ENCODE peak calls at places on chromosomes 1 and 21, in five cellular contexts. One of them, this sample, is unnamed.

GRCh38 chr1:17010601-17011438 is 908 bp downstream of the ATP13A2 start:
- DNase-seq in prostate gland: no peak
- DNase-seq in body of pancreas: peak; percentile 66
- DNase-seq in esophagus muscularis mucosa: no peak
- DNase-seq in H1: no peak
- DNase-seq in this sample: no peak

GRCh38 chr1:187509091-187509490 is 680.3 kb downstream of the PLA2G4A start:
- DNase-seq in esophagus muscularis mucosa: no peak
- DNase-seq in H1: no peak
- DNase-seq in body of pancreas: no peak
- DNase-seq in prostate gland: no peak
- DNase-seq in this sample: no peak

GRCh38 chr1:236953161-236953560 is 51.1 kb downstream of the MT1HL1 start:
- DNase-seq in body of pancreas: no peak
- DNase-seq in H1: no peak
- DNase-seq in esophagus muscularis mucosa: no peak
- DNase-seq in prostate gland: no peak
- DNase-seq in this sample: no peak

GRCh38 chr1:7783178-7783711 is 846 bp upstream of the PER3 start:
- DNase-seq in body of pancreas: peak; percentile 72
- DNase-seq in prostate gland: no peak
- DNase-seq in H1: peak; percentile 82
- DNase-seq in esophagus muscularis mucosa: no peak
- DNase-seq in this sample: peak; percentile 50

GRCh38 chr1:156423422-156424352 is 54.7 kb downstream of the RHBG start:
- DNase-seq in H1: no peak
- DNase-seq in esophagus muscularis mucosa: no peak
- DNase-seq in prostate gland: no peak
- DNase-seq in body of pancreas: no peak
- DNase-seq in this sample: no peak

GRCh38 chr1:28282426-28283407 is 23.4 kb downstream of the SESN2 start:
- DNase-seq in H1: no peak
- DNase-seq in esophagus muscularis mucosa: no peak
- DNase-seq in body of pancreas: peak; percentile 43
- DNase-seq in prostate gland: no peak
- DNase-seq in this sample: no peak

GRCh38 chr21:34715518-34715917 is 46.7 kb downstream of the CLIC6 start:
- DNase-seq in body of pancreas: no peak
- DNase-seq in esophagus muscularis mucosa: no peak
- DNase-seq in prostate gland: no peak
- DNase-seq in H1: no peak
- DNase-seq in this sample: no peak

GRCh38 chr1:203860396-203860951 is 925 bp upstream of the SNRPE start:
- DNase-seq in H1: peak; percentile 54
- DNase-seq in prostate gland: peak; percentile 85
- DNase-seq in body of pancreas: peak; percentile 72
- DNase-seq in esophagus muscularis mucosa: no peak
- DNase-seq in this sample: no peak

GRCh38 chr21:33380483-33380998 is 22.7 kb upstream of the IFNGR2 start:
- DNase-seq in body of pancreas: peak; percentile 91
- DNase-seq in prostate gland: peak; percentile 87
- DNase-seq in esophagus muscularis mucosa: peak; percentile 96
- DNase-seq in H1: no peak
- DNase-seq in this sample: peak; percentile 93

GRCh38 chr1:110734146-110734680 is 59.5 kb upstream of the KCNA3 start:
- DNase-seq in esophagus muscularis mucosa: no peak
- DNase-seq in H1: no peak
- DNase-seq in body of pancreas: no peak
- DNase-seq in prostate gland: no peak
- DNase-seq in this sample: no peak

GRCh38 chr1:94599090-94599813 is 57.7 kb upstream of the F3 start:
- DNase-seq in esophagus muscularis mucosa: peak; percentile 86
- DNase-seq in prostate gland: peak; percentile 29
- DNase-seq in body of pancreas: peak; percentile 49
- DNase-seq in H1: peak; percentile 54
- DNase-seq in this sample: no peak

GRCh38 chr1:240100351-240100750 is 8.7 kb downstream of the FMN2 start:
- DNase-seq in H1: no peak
- DNase-seq in body of pancreas: no peak
- DNase-seq in esophagus muscularis mucosa: no peak
- DNase-seq in prostate gland: no peak
- DNase-seq in this sample: no peak

GRCh38 chr1:19210772-19211549 is 895 bp upstream of the UBR4 start:
- DNase-seq in body of pancreas: no peak
- DNase-seq in esophagus muscularis mucosa: no peak
- DNase-seq in H1: no peak
- DNase-seq in prostate gland: no peak
- DNase-seq in this sample: no peak

GRCh38 chr1:2611034-2611501 is 21.7 kb downstream of the MMEL1 start:
- DNase-seq in body of pancreas: no peak
- DNase-seq in esophagus muscularis mucosa: no peak
- DNase-seq in prostate gland: no peak
- DNase-seq in H1: peak; percentile 64
- DNase-seq in this sample: peak; percentile 84

GRCh38 chr1:12475947-12476346 is 142.1 kb downstream of the DHRS3 start:
- DNase-seq in body of pancreas: peak; percentile 50
- DNase-seq in prostate gland: peak; percentile 80
- DNase-seq in H1: no peak
- DNase-seq in esophagus muscularis mucosa: no peak
- DNase-seq in this sample: no peak

GRCh38 chr1:61746768-61747167 is 4.5 kb downstream of the PATJ start:
- DNase-seq in prostate gland: no peak
- DNase-seq in esophagus muscularis mucosa: no peak
- DNase-seq in body of pancreas: no peak
- DNase-seq in H1: no peak
- DNase-seq in this sample: no peak

GRCh38 chr1:61743432-61743705 is 1.1 kb downstream of the PATJ start:
- DNase-seq in esophagus muscularis mucosa: no peak
- DNase-seq in H1: no peak
- DNase-seq in prostate gland: no peak
- DNase-seq in body of pancreas: no peak
- DNase-seq in this sample: no peak

GRCh38 chr1:61743716-61744620 is 1.7 kb downstream of the PATJ start:
- DNase-seq in body of pancreas: no peak
- DNase-seq in prostate gland: no peak
- DNase-seq in H1: no peak
- DNase-seq in esophagus muscularis mucosa: no peak
- DNase-seq in this sample: peak; percentile 55

GRCh38 chr1:61741682-61742619 is at the start of gene PATJ:
- DNase-seq in body of pancreas: peak; percentile 87
- DNase-seq in prostate gland: peak; percentile 91
- DNase-seq in esophagus muscularis mucosa: no peak
- DNase-seq in H1: peak; percentile 89
- DNase-seq in this sample: peak; percentile 92

DNA sequence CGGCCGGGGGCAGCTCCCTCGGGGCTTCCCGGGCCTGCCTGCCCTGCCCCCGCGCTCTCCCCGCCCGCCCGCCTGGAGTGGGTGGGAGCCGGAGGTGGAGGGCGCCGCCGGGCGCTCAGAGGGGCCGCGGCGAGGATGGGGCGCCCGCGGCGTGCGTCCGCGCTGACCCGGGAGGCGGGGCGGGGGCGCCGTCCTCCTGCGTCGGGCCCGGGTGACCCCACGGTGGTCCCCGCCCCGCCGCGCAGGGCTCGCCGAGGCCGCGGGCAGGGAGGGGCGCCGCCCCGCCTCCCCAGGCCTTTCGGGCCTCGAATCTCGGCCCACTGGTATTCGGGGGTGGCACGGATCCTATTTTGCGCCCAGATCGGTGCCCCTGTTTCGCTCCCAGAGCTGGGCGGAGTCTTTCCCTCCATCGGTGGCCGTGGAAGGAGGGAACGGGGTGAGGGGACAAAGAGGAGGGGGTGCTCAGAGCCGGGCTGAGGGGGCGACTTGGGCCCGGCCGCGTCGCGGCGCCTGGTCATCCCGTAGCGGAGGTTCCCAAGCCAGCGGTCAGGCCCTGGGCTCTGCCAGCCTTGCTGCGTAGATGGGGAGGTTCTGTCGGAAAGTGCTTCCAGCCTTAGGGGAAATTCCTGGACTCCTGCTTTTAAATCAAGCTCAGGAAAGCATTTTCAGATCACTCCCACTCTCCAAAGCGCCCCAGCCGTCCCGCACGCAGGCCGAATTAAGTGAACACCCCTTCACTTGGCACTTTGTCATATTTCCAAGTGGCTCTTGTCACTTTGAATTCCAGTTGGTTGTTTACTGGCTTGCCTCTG is 546 bp downstream of the PATJ start:
- DNase-seq in prostate gland: peak; percentile 23
- DNase-seq in esophagus muscularis mucosa: no peak
- DNase-seq in H1: peak; percentile 74
- DNase-seq in body of pancreas: peak; percentile 36
- DNase-seq in this sample: no peak
- TF ChIP-seq POLR2A in prostate gland: peak; percentile 11
- TF ChIP-seq POLR2A in esophagus muscularis mucosa: no peak
- TF ChIP-seq POLR2A in H1: no peak
- TF ChIP-seq POLR2A in body of pancreas: peak; percentile 5
- TF ChIP-seq POLR2A in this sample: no peak

GRCh38 chr1:21331752-21332480 is 41.7 kb upstream of the ECE1 start:
- DNase-seq in prostate gland: peak; percentile 63
- DNase-seq in H1: no peak
- DNase-seq in esophagus muscularis mucosa: no peak
- DNase-seq in body of pancreas: no peak
- DNase-seq in this sample: no peak

GRCh38 chr1:21335088-21335678 is 44.9 kb upstream of the ECE1 start:
- DNase-seq in H1: no peak
- DNase-seq in prostate gland: no peak
- DNase-seq in esophagus muscularis mucosa: no peak
- DNase-seq in body of pancreas: no peak
- DNase-seq in this sample: no peak

GRCh38 chr1:21334214-21335087 is 44.2 kb upstream of the ECE1 start:
- DNase-seq in esophagus muscularis mucosa: no peak
- DNase-seq in H1: peak; percentile 89
- DNase-seq in prostate gland: no peak
- DNase-seq in body of pancreas: peak; percentile 88
- DNase-seq in this sample: peak; percentile 94

GRCh38 chr1:21332691-21333449 is 42.6 kb upstream of the ECE1 start:
- DNase-seq in H1: no peak
- DNase-seq in body of pancreas: no peak
- DNase-seq in prostate gland: no peak
- DNase-seq in esophagus muscularis mucosa: no peak
- DNase-seq in this sample: no peak

DNA sequence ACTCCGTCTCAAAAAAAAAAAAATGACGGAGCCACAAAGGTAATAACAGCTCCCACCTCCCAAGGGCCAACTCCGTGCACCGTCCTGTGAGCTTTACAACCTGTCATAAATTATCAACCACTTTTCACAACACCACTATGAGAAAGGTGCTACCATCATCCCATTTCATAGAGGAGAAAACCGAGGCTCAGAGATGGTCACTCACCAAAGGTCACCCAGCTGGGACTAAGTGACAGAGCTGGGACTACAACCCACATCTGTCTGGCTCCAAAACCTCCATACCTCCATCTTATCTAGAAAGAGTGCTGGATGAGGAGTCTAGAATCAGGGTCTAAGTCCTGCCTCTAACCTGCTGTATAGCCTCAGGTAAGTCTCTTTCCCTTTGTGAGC is 43.6 kb upstream of the ECE1 start:
- DNase-seq in H1: no peak
- DNase-seq in prostate gland: no peak
- DNase-seq in esophagus muscularis mucosa: no peak
- DNase-seq in body of pancreas: no peak
- DNase-seq in this sample: no peak
- H3K4me3 ChIP-seq in H1: no peak overlapping the region
- H3K4me3 ChIP-seq in prostate gland: no peak overlapping the region
- H3K4me3 ChIP-seq in esophagus muscularis mucosa: peak overlapping the region; percentile 51
- H3K4me3 ChIP-seq in body of pancreas: no peak overlapping the region
- H3K4me3 ChIP-seq in this sample: no peak overlapping the region

DNA sequence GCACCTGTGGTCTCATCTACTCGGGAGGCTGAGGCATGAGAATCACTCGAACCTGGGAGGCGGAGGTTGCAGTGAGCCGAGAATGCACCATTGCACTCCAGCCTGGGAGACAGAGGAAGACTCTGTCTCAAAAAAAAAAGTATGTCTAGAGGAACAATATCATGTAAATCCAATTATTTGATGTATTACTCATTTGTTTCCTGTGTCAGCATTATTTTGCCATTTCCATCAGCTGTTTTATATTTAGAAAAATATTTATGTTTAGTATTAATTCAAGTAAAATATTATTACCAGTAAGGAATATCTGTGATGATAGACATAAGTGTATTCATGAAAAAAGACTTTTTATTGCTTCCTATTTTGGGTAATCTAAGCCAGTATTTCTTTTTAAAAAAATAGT is 13.0 kb downstream of the TDRKH start:
- DNase-seq in body of pancreas: no peak
- DNase-seq in prostate gland: no peak
- DNase-seq in esophagus muscularis mucosa: no peak
- DNase-seq in H1: no peak
- DNase-seq in this sample: no peak
- H3K36me3 ChIP-seq in body of pancreas: peaks cover 6% of the 10 kb centered on the region
- H3K36me3 ChIP-seq in prostate gland: no peaks in the 10 kb centered on the region
- H3K36me3 ChIP-seq in esophagus muscularis mucosa: peaks cover 50% of the 10 kb centered on the region
- H3K36me3 ChIP-seq in H1: no peaks in the 10 kb centered on the region
- H3K36me3 ChIP-seq in this sample: no peaks in the 10 kb centered on the region

DNA sequence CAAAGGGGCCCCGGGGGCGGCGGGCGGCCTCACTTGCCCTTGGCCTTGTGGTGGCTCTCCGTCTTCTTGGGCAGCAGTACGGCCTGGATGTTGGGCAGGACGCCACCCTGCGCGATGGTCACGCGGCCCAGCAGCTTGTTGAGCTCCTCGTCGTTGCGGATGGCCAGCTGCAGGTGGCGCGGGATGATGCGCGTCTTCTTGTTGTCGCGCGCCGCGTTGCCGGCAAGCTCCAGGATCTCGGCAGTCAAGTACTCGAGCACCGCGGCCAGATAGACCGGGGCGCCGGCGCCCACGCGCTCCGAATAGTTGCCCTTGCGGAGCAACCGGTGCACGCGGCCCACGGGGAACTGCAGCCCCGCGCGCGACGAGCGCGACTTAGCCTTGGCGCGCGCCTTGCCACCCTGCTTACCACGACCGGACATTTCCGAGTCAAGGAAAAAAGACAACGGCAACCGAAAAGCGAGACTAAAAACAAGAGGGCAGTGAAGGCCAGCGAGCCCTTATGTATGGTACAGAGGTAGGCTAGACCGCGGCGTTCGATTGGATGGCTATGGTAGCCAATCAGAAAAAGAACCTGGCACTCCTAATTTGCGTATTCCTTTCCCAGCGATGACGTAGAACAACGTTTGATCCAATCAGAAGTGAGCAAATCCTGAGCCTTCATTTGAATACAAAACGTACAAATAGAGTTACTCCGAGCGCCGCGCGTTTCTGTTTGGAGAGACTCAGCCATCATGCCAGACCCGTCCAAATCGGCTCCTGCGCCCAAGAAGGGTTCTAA is 29.6 kb upstream of the RNF187 start:
- DNase-seq in H1: peak; percentile 94
- DNase-seq in esophagus muscularis mucosa: peak; percentile 98
- DNase-seq in body of pancreas: peak; percentile 92
- DNase-seq in prostate gland: peak; percentile 89
- DNase-seq in this sample: peak; percentile 95
- TF ChIP-seq POLR2A in H1: peak; percentile 97
- TF ChIP-seq POLR2A in esophagus muscularis mucosa: no peak
- TF ChIP-seq POLR2A in body of pancreas: peak; percentile 70
- TF ChIP-seq POLR2A in prostate gland: peak; percentile 43
- TF ChIP-seq POLR2A in this sample: peak; percentile 54